ENCODE peak calls at places on chromosomes 5 and 9, in six cellular contexts. N is NCI-H524; O is T-helper 9 cell; I is activated CD8-positive, alpha-beta memory T cell treated with anti-CD3 and anti-CD28 coated beads, Interleukin-2, amount 50 U/mL, for 48 hours; L is GM19239; S is activated naive CD4-positive, alpha-beta T cell treated with Interleukin-2 at 50 U/mL for 16 hours. F is an unnamed sample.

GRCh38 chr9:97696025-97696822 is 916 bp downstream of the XPA start:
- DNase-seq in N (no peak), O (no peak), I (no peak), L (no peak), S (no peak), F (no peak)

GRCh38 chr9:13942695-13943094 is 371.2 kb downstream of the NFIB start:
- DNase-seq in N (no peak), O (no peak), I (no peak), L (no peak), S (peak), F (no peak)

GRCh38 chr5:67268233-67269011 is 71.8 kb upstream of the CD180 start:
- DNase-seq in N (peak), O (no peak), I (no peak), L (no peak), S (no peak), F (no peak)

GRCh38 chr9:31837211-31837610 is 547.2 kb upstream of the ACO1 start:
- DNase-seq in N (no peak), O (no peak), I (no peak), L (no peak), S (no peak), F (no peak)

GRCh38 chr5:56516936-56517521 is 283.9 kb upstream of the ANKRD55 start:
- DNase-seq in N (peak), O (no peak), I (no peak), L (no peak), S (no peak), F (peak)

GRCh38 chr5:139638090-139638735 is 9.9 kb upstream of the CXXC5 start:
- DNase-seq in N (peak), O (no peak), I (peak), L (peak), S (no peak), F (no peak)

GRCh38 chr5:170028124-170028523 is 47.8 kb upstream of the INSYN2B start:
- DNase-seq in N (no peak), O (no peak), I (no peak), L (no peak), S (no peak), F (no peak)

GRCh38 chr5:2297991-2298390 is 415.3 kb upstream of the IRX4 start:
- DNase-seq in N (no peak), O (no peak), I (no peak), L (no peak), S (no peak), F (no peak)

GRCh38 chr5:150139334-150139733 is 16.3 kb downstream of the PDGFRB start:
- DNase-seq in N (no peak), O (no peak), I (no peak), L (no peak), S (no peak), F (no peak)

GRCh38 chr5:164203581-164204225 is 698.3 kb downstream of the MAT2B start:
- DNase-seq in N (no peak), O (no peak), I (no peak), L (no peak), S (no peak), F (no peak)

GRCh38 chr5:148922606-148923005 is 96.2 kb downstream of the ADRB2 start:
- DNase-seq in N (no peak), O (no peak), I (no peak), L (no peak), S (peak), F (no peak)

GRCh38 chr9:134317431-134318414 is 8.5 kb upstream of the RXRA start:
- DNase-seq in N (no peak), O (no peak), I (no peak), L (no peak), S (no peak), F (no peak)

GRCh38 chr5:126271141-126271540 is 152.1 kb upstream of the GRAMD2B start:
- DNase-seq in N (no peak), O (no peak), I (no peak), L (no peak), S (no peak), F (no peak)

GRCh38 chr5:169696621-169697517 is 59.8 kb downstream of the DOCK2 start:
- DNase-seq in N (no peak), O (no peak), I (no peak), L (no peak), S (no peak), F (no peak)

GRCh38 chr5:35904443-35905132 is 33.8 kb downstream of the CAPSL start:
- DNase-seq in N (no peak), O (no peak), I (no peak), L (no peak), S (peak), F (no peak)

GRCh38 chr9:125889524-125890473 is 142.6 kb downstream of the PBX3 start:
- DNase-seq in N (no peak), O (peak), I (peak), L (peak), S (peak), F (peak)

GRCh38 chr5:143957455-143957854 is 145.5 kb downstream of the HMHB1 start:
- DNase-seq in N (no peak), O (no peak), I (no peak), L (no peak), S (no peak), F (no peak)

GRCh38 chr9:69816775-69817174 is 3.8 kb upstream of the CFAP95 start:
- DNase-seq in N (no peak), O (no peak), I (no peak), L (no peak), S (no peak), F (no peak)

GRCh38 chr9:99445377-99445891 is 223.4 kb downstream of the SEC61B start:
- DNase-seq in N (no peak), O (no peak), I (no peak), L (no peak), S (no peak), F (no peak)

GRCh38 chr9:83934569-83935275 is 13.5 kb upstream of the KIF27 start:
- DNase-seq in N (no peak), O (no peak), I (no peak), L (no peak), S (no peak), F (no peak)

GRCh38 chr9:715743-716400 is 125.6 kb upstream of the DMRT1 start:
- DNase-seq in N (no peak), O (no peak), I (no peak), L (no peak), S (no peak), F (no peak)

GRCh38 chr5:81303563-81303962 is 2.2 kb downstream of the ZCCHC9 start:
- DNase-seq in N (no peak), O (no peak), I (no peak), L (no peak), S (no peak), F (no peak)

GRCh38 chr9:138044485-138045383 is 167.2 kb downstream of the CACNA1B start:
- DNase-seq in N (no peak), O (no peak), I (no peak), L (no peak), S (no peak), F (no peak)

GRCh38 chr9:130199605-130200004 is 27.4 kb downstream of the NCS1 start:
- DNase-seq in N (no peak), O (no peak), I (no peak), L (no peak), S (no peak), F (no peak)

GRCh38 chr9:82271099-82271498 is 282.5 kb downstream of the SPATA31D1 start:
- DNase-seq in N (no peak), O (no peak), I (no peak), L (no peak), S (no peak), F (no peak)

GRCh38 chr5:157470616-157471015 is 10.6 kb downstream of the NIPAL4 start:
- DNase-seq in N (peak), O (no peak), I (no peak), L (no peak), S (no peak), F (no peak)

GRCh38 chr5:17425385-17426070 is 72.5 kb upstream of the TAF11L2 start:
- DNase-seq in N (no peak), O (no peak), I (no peak), L (no peak), S (no peak), F (no peak)

GRCh38 chr9:87886210-87887150 is 3.8 kb downstream of the SPATA31E1 start:
- DNase-seq in N (no peak), O (no peak), I (peak), L (no peak), S (no peak), F (no peak)

GRCh38 chr9:72905514-72906480 is 47.1 kb downstream of the ALDH1A1 start:
- DNase-seq in N (no peak), O (no peak), I (no peak), L (no peak), S (no peak), F (no peak)

GRCh38 chr9:87425202-87425601 is 72.5 kb upstream of the DAPK1 start:
- DNase-seq in N (no peak), O (no peak), I (no peak), L (no peak), S (no peak), F (no peak)

GRCh38 chr5:179142434-179143198 is 82.4 kb downstream of the ZNF354C start:
- DNase-seq in N (no peak), O (no peak), I (no peak), L (no peak), S (no peak), F (no peak)

F was measured in central memory CD4-positive, alpha-beta T cell.